ENCODE peak calls at places on chromosomes 4 and X, in four cellular contexts. S is H9, I is GM23248, O is neural progenitor cell. A is an unnamed sample. For H3K79me2 and H3K4me1, the result is how much of the 10 kb centered on the place peaks cover.

GRCh38 chrX:119638725-119639471 is 32.7 kb upstream of the NKRF start:
- DNase-seq in I (no peak), S (no peak), O (no peak), A (peak)

GRCh38 chr4:115121351-115122043 is 8.1 kb upstream of the NDST4 start:
- DNase-seq in O (peak), I (no peak), S (no peak), A (no peak)

GRCh38 chr4:7625073-7625472 is 190.3 kb upstream of the PSAPL1 start:
- DNase-seq in I (peak), O (no peak), S (no peak), A (peak)

GRCh38 chr4:53076335-53076958 is 214.3 kb downstream of the RASL11B start:
- DNase-seq in S (no peak), I (no peak), O (no peak), A (no peak)

GRCh38 chrX:38561951-38562719 is 793 bp downstream of the TSPAN7 start:
- DNase-seq in O (peak), I (peak), S (peak), A (no peak)

GRCh38 chr4:53722110-53722509 is 130.8 kb upstream of the LNX1 start:
- DNase-seq in O (no peak), S (no peak), I (no peak), A (no peak)

GRCh38 chr4:24889991-24890390 is 22.9 kb downstream of the CCDC149 start:
- DNase-seq in I (peak), S (no peak), O (no peak), A (peak)

GRCh38 chrX:1453951-1454785 is 1.5 kb upstream of the ASMTL start:
- DNase-seq in S (peak), I (peak), O (peak), A (peak)

GRCh38 chrX:80808854-80809493 is 703 bp downstream of the BRWD3 start:
- DNase-seq in O (peak), I (peak), S (peak), A (peak)

GRCh38 chr4:93184093-93184492 is 644.5 kb upstream of the ATOH1 start:
- DNase-seq in O (peak), S (no peak), I (no peak), A (no peak)

GRCh38 chr4:2353222-2354107 is 65.0 kb downstream of the ZFYVE28 start:
- DNase-seq in I (no peak), S (peak), O (no peak), A (no peak)

GRCh38 chr4:152323221-152323620 is 212.7 kb downstream of the FBXW7 start:
- DNase-seq in I (no peak), S (no peak), O (no peak), A (no peak)

GRCh38 chr4:63049726-63050125 is 1359.5 kb downstream of the TECRL start:
- DNase-seq in S (no peak), O (no peak), I (no peak), A (no peak)

GRCh38 chrX:155313766-155314165 is 20.6 kb downstream of the CLIC2 start:
- DNase-seq in O (no peak), I (no peak), S (peak), A (peak)

GRCh38 chrX:3939967-3940610 is 226.6 kb upstream of the PRKX start:
- DNase-seq in I (peak), O (peak), S (no peak), A (peak)

GRCh38 chr4:54543088-54543795 is 114.5 kb upstream of the KIT start:
- DNase-seq in I (peak), S (no peak), O (no peak), A (peak)

GRCh38 chr4:26061248-26061986 is 147.4 kb downstream of the SMIM20 start:
- DNase-seq in I (peak), O (peak), S (peak), A (peak)

GRCh38 chr4:101695176-101695575 is 95.4 kb upstream of the BANK1 start:
- DNase-seq in S (no peak), I (peak), O (no peak), A (peak)

GRCh38 chrX:48957477-48957826 is at the start of gene OTUD5:
- DNase-seq in S (no peak), O (no peak), I (no peak), A (no peak)

GRCh38 chr4:69092980-69093568 is 3.2 kb upstream of the UGT2B7 start:
- DNase-seq in O (no peak), I (no peak), S (no peak), A (no peak)

GRCh38 chr4:77220841-77221613 is 64.0 kb downstream of the CCNG2 start:
- DNase-seq in I (peak), S (no peak), O (no peak), A (no peak)

GRCh38 chrX:39058724-39059123 is 257.5 kb downstream of the MID1IP1 start:
- DNase-seq in I (no peak), S (no peak), O (no peak), A (no peak)

GRCh38 chr4:168535689-168536088 is 38.8 kb downstream of the PALLD start:
- DNase-seq in O (no peak), I (no peak), S (no peak), A (no peak)

GRCh38 chr4:168537086-168537485 is 40.2 kb downstream of the PALLD start:
- DNase-seq in I (no peak), O (no peak), S (no peak), A (peak)

GRCh38 chr4:168534535-168534934 is 37.7 kb downstream of the PALLD start:
- DNase-seq in O (no peak), S (no peak), I (no peak), A (no peak)

GRCh38 chr4:168537556-168537955 is 40.7 kb downstream of the PALLD start:
- DNase-seq in I (peak), O (no peak), S (no peak), A (peak)

DNA sequence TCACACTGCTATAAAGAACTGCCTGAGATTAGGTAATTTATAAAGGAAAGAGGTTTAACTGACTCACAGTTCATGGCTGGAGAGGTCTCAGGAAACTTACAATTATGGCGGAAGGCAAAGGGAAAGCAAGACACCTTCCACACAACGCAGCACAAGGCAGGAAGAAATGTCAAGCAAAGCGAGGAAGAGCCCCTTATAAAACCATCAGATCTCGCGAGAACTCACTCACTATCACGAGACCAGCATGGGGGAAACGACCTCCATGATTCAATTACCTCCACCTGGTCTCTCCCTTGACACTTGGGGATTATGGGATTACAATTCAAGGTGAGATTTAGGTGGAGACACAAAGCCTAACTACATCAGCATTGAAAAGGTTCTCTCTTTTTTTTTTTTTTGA is 39.6 kb downstream of the PALLD start:
- DNase-seq in O (no peak), I (no peak), S (no peak), A (no peak)
- H3K79me2 ChIP-seq in O (under half), I (under half), S (under half), A (under half)

DNA sequence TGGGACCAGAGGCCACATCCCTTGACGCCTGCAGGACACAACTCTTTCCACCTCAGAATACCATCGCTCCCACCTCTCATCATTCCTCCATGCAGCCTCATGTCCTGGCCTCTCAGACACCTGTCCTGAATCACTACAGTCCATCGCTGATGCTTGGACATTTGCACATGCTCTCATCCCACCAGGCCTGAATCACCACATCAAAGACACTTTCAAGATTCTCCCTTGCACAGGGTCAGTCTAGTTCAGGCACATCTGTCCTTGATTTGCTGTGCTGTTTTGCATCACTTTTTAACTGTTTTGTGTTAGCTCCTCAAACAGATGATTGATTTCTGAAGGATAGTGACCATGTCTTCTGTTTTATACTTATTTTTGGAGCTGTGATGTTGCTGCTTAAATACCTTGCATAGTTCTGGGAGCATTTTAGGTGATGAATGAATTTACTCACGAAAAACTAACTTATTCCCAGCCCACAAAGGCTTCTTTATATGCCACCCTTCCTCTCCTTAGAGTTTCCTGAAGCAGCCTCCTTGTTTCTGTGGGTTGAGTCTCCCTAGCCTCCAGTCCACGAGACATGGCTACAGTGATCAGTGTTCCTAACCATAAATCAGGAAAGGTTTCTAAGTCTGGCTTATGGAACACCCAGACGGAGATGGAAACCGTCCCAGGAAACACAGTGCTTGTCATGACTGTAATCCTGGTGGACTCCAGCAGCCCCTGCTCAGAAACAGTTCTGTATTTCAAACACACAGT is 2.7 kb downstream of the FAM114A1 start:
- DNase-seq in O (no peak), I (peak), S (no peak), A (no peak)
- H3K4me1 ChIP-seq in O (under half), I (half or more), S (under half), A (under half)

GRCh38 chr4:85591361-85592098 is 116.6 kb downstream of the ARHGAP24 start:
- DNase-seq in O (no peak), S (no peak), I (peak), A (peak)
- H3K79me2 ChIP-seq in O (under half), S (under half), I (under half), A (under half)

DNA sequence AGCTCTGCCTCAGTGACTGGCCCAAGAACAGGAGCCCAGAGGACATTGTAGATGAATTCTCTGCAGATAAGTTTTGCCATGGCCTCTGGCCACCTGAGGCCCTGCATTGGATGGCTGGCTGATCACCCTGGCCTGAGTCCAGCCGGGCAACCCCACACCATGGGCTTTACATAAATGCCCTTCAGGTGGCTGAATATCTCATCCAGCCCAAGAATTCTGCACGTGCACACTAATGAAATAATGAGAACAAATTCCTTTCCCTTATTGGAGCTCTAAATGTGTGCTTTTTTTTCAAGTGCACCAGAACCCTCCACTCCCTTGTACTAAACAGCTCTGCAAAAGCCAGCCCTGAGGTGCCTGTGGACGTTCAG is 65.7 kb downstream of the IRF2 start:
- DNase-seq in I (no peak), O (no peak), S (no peak), A (no peak)
- H3K4me1 ChIP-seq in I (under half), O (under half), S (under half), A (under half)

DNA sequence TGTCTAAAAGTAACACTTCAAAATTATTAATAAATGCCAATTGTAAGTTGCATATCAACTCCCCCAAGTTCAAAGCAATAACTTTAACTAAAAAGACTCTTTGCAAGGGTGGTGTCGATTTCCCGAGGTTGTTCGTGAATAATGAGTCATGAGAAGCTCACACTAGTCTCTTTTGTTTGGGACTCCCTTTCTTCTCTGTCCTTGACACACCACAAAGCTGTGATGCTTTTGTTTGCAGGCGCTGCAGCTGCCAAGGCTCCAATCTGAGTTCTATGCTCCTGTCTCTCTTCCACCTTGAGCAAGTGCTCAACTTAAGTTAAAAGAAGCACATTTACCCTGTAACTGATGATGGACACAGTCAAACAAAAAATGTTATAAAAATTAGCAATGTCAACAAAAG is 65.9 kb downstream of the FAT1 start:
- DNase-seq in O (peak), I (peak), S (no peak), A (peak)
- H3K79me2 ChIP-seq in O (half or more), I (half or more), S (under half), A (under half)

DNA sequence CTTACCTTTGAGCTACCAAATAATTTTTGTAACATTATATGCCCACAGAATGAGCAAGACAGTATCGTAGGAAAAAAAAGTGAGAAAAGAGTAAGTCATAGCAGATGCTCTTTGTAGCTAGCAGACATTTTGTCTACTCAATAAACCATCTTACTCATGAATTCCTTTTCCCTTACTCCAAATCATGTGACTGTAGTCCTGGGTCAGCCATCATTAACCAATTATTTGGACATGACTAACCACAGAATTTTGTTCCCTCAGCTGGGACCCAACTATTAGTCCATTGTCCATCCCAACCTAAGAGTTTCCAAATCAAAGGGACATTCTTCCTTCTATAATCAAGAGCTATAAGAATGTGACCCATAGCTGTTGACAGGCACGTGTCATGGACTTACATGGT is 11.4 kb downstream of the UBE2D3 start:
- DNase-seq in S (no peak), I (peak), O (no peak), A (peak)
- H3K4me1 ChIP-seq in S (under half), I (half or more), O (under half), A (under half)

DNA sequence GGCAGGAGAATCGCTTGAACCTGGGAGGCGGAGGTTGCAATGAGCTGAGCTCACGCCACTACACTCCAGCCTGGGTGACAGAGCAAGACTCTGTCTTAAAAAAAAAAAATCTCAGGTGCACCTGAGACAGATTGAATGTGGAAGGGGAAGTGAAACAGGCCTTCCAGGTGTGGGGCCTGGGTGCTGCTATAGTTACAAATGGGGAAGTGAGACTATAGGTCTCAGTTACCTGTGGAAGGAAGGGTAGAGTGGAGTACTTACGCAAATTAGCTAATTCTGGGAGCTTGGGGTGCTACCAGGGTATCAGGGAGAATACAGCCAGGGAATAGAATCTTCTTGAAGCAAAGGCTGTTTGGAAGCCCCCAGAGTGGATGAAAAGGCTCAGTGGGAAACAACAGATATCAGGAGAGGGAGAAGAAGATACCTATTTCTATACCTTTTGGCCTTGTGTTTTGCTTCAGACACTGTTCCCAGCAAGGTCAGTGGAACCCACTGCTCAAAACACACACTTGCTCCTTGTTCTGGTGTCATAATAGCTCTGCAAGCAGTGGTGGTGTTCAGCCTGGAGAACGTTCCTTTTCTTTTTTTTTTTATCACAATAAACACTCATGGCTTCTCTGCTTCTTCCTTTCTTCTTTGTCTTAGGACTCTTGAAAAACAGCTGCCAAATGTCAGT is 7.0 kb downstream of the CD38 start:
- DNase-seq in S (no peak), I (no peak), O (no peak), A (no peak)
- H3K79me2 ChIP-seq in S (under half), I (under half), O (under half), A (under half)